ENCODE peak calls at places on chromosomes 5 and 9, in eight cellular contexts. H is stimulated activated CD8-positive, alpha-beta memory T cell treated with anti-CD3 and anti-CD28 coated beads, Interleukin-4, amount 100 ng/mL, for 24 hours; N is stimulated activated CD4-positive, alpha-beta T cell treated with anti-CD3 and anti-CD28 coated beads, Interleukin-12 subunit alpha, Interleukin-12 subunit beta, amount 100 ng/mL, for 48 hours; T is iPS-NIHi11; I is mesenteric fat pad; Y is COR-L47; J is pancreas; Q is naive thymus-derived CD8-positive, alpha-beta T cell. P is an unnamed sample.

GRCh38 chr5:14458414-14458813 is 123.2 kb upstream of the OTULINL start:
- DNase-seq in H (no peak), N (no peak), T (no peak), I (no peak), Y (peak; percentile 41), J (no peak), Q (no peak), P (no peak)

GRCh38 chr5:96530901-96531300 is 97.9 kb upstream of the PCSK1 start:
- DNase-seq in H (no peak), N (no peak), T (no peak), I (no peak), Y (no peak), J (no peak), Q (no peak), P (no peak)

GRCh38 chr5:96434201-96434645 is 1.2 kb upstream of the PCSK1 start:
- DNase-seq in H (peak; percentile 22), N (peak; percentile 39), T (peak; percentile 88), I (no peak), Y (peak; percentile 94), J (peak; percentile 39), Q (peak; percentile 34), P (no peak)

GRCh38 chr5:51902512-51902911 is 519.3 kb downstream of the ISL1 start:
- DNase-seq in H (no peak), N (no peak), T (no peak), I (no peak), Y (no peak), J (no peak), Q (no peak), P (no peak)

GRCh38 chr5:92641031-92641962 is 939.7 kb downstream of the NR2F1-AS1 start:
- DNase-seq in H (no peak), N (no peak), T (peak; percentile 16), I (no peak), Y (peak; percentile 64), J (peak; percentile 18), Q (no peak), P (peak; percentile 14)

GRCh38 chr9:13139641-13140171 is 139.8 kb downstream of the MPDZ start:
- DNase-seq in H (no peak), N (no peak), T (peak; percentile 13), I (no peak), Y (no peak), J (no peak), Q (no peak), P (peak; percentile 78)

GRCh38 chr9:125660557-125660956 is 46.5 kb downstream of the MAPKAP1 start:
- DNase-seq in H (no peak), N (no peak), T (no peak), I (no peak), Y (no peak), J (no peak), Q (no peak), P (no peak)

GRCh38 chr5:160675988-160676387 is 176.0 kb downstream of the ATP10B start:
- DNase-seq in H (no peak), N (no peak), T (no peak), I (no peak), Y (no peak), J (no peak), Q (no peak), P (no peak)

GRCh38 chr5:178116406-178116885 is 3.1 kb downstream of the N4BP3 start:
- DNase-seq in H (peak; percentile 76), N (peak; percentile 29), T (no peak), I (no peak), Y (no peak), J (no peak), Q (peak; percentile 69), P (no peak)

GRCh38 chr9:133135193-133135745 is 14.2 kb upstream of the RALGDS start:
- DNase-seq in H (peak; percentile 58), N (peak; percentile 66), T (no peak), I (peak; percentile 95), Y (peak; percentile 94), J (peak; percentile 52), Q (peak; percentile 48), P (peak; percentile 88)

GRCh38 chr5:20286512-20286911 is 298.5 kb upstream of the CDH18 start:
- DNase-seq in H (no peak), N (no peak), T (no peak), I (no peak), Y (no peak), J (no peak), Q (no peak), P (peak; percentile 77)

GRCh38 chr9:96317335-96317980 is 15.5 kb upstream of the HSD17B3 start:
- DNase-seq in H (peak; percentile 43), N (peak; percentile 8), T (peak; percentile 77), I (no peak), Y (peak; percentile 1), J (no peak), Q (peak; percentile 3), P (peak; percentile 28)

GRCh38 chr5:78552729-78553341 is 95.7 kb downstream of the LHFPL2 start:
- DNase-seq in H (no peak), N (no peak), T (no peak), I (no peak), Y (no peak), J (no peak), Q (no peak), P (no peak)

GRCh38 chr5:43232943-43233833 is 41.2 kb downstream of the NIM1K start:
- DNase-seq in H (no peak), N (no peak), T (no peak), I (no peak), Y (peak; percentile 11), J (no peak), Q (no peak), P (no peak)

GRCh38 chr9:132698989-132699388 is 28.7 kb downstream of the GTF3C4 start:
- DNase-seq in H (no peak), N (no peak), T (no peak), I (no peak), Y (no peak), J (peak; percentile 51), Q (no peak), P (no peak)

GRCh38 chr9:107224252-107224651 is 58.8 kb upstream of the RAD23B start:
- DNase-seq in H (no peak), N (no peak), T (no peak), I (no peak), Y (no peak), J (no peak), Q (no peak), P (no peak)

GRCh38 chr9:29830815-29831214 is 2257.5 kb upstream of the C9orf72 start:
- DNase-seq in H (no peak), N (no peak), T (peak; percentile 46), I (no peak), Y (peak; percentile 43), J (no peak), Q (no peak), P (no peak)

GRCh38 chr5:160315968-160316367 is 3.6 kb upstream of the CCNJL start:
- DNase-seq in H (no peak), N (no peak), T (no peak), I (no peak), Y (peak; percentile 39), J (no peak), Q (no peak), P (peak; percentile 57)

GRCh38 chr5:59621477-59621876 is 272.0 kb downstream of the PDE4D start:
- DNase-seq in H (no peak), N (no peak), T (no peak), I (no peak), Y (no peak), J (no peak), Q (no peak), P (no peak)

GRCh38 chr5:151651997-151652645 is 34.6 kb downstream of the SPARC start:
- DNase-seq in H (peak; percentile 31), N (peak; percentile 56), T (peak; percentile 88), I (peak; percentile 91), Y (peak; percentile 68), J (peak; percentile 47), Q (peak; percentile 58), P (peak; percentile 58)

GRCh38 chr9:136230773-136231172 is 14.8 kb downstream of the QSOX2 start:
- DNase-seq in H (no peak), N (no peak), T (no peak), I (no peak), Y (no peak), J (no peak), Q (no peak), P (no peak)

GRCh38 chr5:16456103-16456832 is 9.3 kb downstream of the ZNF622 start:
- DNase-seq in H (no peak), N (no peak), T (peak; percentile 67), I (no peak), Y (peak; percentile 43), J (no peak), Q (no peak), P (peak; percentile 80)

GRCh38 chr5:157828949-157829639 is 29.9 kb downstream of the CLINT1 start:
- DNase-seq in H (no peak), N (no peak), T (peak; percentile 57), I (no peak), Y (no peak), J (no peak), Q (no peak), P (no peak)

GRCh38 chr5:41219655-41220269 is 6.4 kb upstream of the C6 start:
- DNase-seq in H (no peak), N (no peak), T (no peak), I (no peak), Y (no peak), J (no peak), Q (no peak), P (no peak)

GRCh38 chr9:12774861-12775367 is at the start of gene LURAP1L:
- DNase-seq in H (no peak), N (no peak), T (peak; percentile 59), I (no peak), Y (peak; percentile 23), J (peak; percentile 55), Q (no peak), P (peak; percentile 57)

GRCh38 chr5:9094582-9094981 is 451.3 kb downstream of the SEMA5A start:
- DNase-seq in H (no peak), N (no peak), T (no peak), I (no peak), Y (no peak), J (no peak), Q (no peak), P (no peak)

GRCh38 chr5:41334758-41335157 is 121.4 kb upstream of the C6 start:
- DNase-seq in H (no peak), N (no peak), T (no peak), I (no peak), Y (no peak), J (no peak), Q (no peak), P (no peak)

GRCh38 chr9:36142510-36143161 is 6.1 kb downstream of the GLIPR2 start:
- DNase-seq in H (no peak), N (no peak), T (no peak), I (no peak), Y (no peak), J (no peak), Q (no peak), P (no peak)

GRCh38 chr9:12426198-12426864 is 266.9 kb upstream of the TYRP1 start:
- DNase-seq in H (no peak), N (no peak), T (peak; percentile 26), I (no peak), Y (peak; percentile 0), J (no peak), Q (no peak), P (no peak)